ENCODE peak calls at places on chromosomes 1 and 21, in six cellular contexts. N, C, V, K, Q and M are unnamed samples.

GRCh38 chr1:167635233-167635648 is 5.2 kb downstream of the RCSD1 start:
- DNase-seq in N (no peak), C (no peak), V (peak), K (peak), Q (no peak), M (no peak)

GRCh38 chr1:33119532-33120217 is 38.7 kb downstream of the AZIN2 start:
- DNase-seq in N (no peak), C (peak), V (no peak), K (peak), Q (no peak), M (no peak)

GRCh38 chr21:23014021-23014420 is 2015.8 kb downstream of the NCAM2 start:
- DNase-seq in N (no peak), C (no peak), V (no peak), K (no peak), Q (no peak), M (no peak)

GRCh38 chr1:63668298-63668697 is 75.1 kb downstream of the PGM1 start:
- DNase-seq in N (no peak), C (no peak), V (no peak), K (no peak), Q (no peak), M (no peak)

GRCh38 chr1:6069573-6069972 is 23.9 kb downstream of the KCNAB2 start:
- DNase-seq in N (no peak), C (no peak), V (no peak), K (no peak), Q (no peak), M (no peak)

GRCh38 chr1:81126989-81127571 is 673.7 kb upstream of the ADGRL2 start:
- DNase-seq in N (no peak), C (no peak), V (no peak), K (no peak), Q (no peak), M (no peak)

GRCh38 chr1:114803001-114803400 is 22.5 kb upstream of the SIKE1 start:
- DNase-seq in N (no peak), C (no peak), V (no peak), K (no peak), Q (no peak), M (no peak)

GRCh38 chr1:65896721-65897120 is 104.0 kb downstream of the PDE4B start:
- DNase-seq in N (no peak), C (no peak), V (no peak), K (no peak), Q (no peak), M (no peak)

GRCh38 chr1:150162862-150163706 is 13.4 kb downstream of the PLEKHO1 start:
- DNase-seq in N (no peak), C (peak), V (peak), K (peak), Q (no peak), M (peak)

GRCh38 chr1:186304982-186305949 is 69.8 kb downstream of the TPR start:
- DNase-seq in N (peak), C (peak), V (peak), K (peak), Q (peak), M (peak)

GRCh38 chr1:221072214-221072613 is 193.0 kb downstream of the HLX start:
- DNase-seq in N (no peak), C (no peak), V (no peak), K (no peak), Q (no peak), M (no peak)

GRCh38 chr1:8905582-8906191 is 27.2 kb upstream of the ENO1 start:
- DNase-seq in N (no peak), C (no peak), V (peak), K (no peak), Q (no peak), M (peak)

GRCh38 chr1:98086156-98086555 is 165.3 kb upstream of the DPYD start:
- DNase-seq in N (no peak), C (no peak), V (no peak), K (no peak), Q (no peak), M (peak)

GRCh38 chr1:43952731-43953350 is 6.1 kb downstream of the IPO13 start:
- DNase-seq in N (no peak), C (no peak), V (no peak), K (peak), Q (no peak), M (no peak)

GRCh38 chr21:22885614-22886013 is 1887.4 kb downstream of the NCAM2 start:
- DNase-seq in N (no peak), C (no peak), V (no peak), K (no peak), Q (no peak), M (peak)

GRCh38 chr1:171644805-171645483 is 7.5 kb downstream of the MYOC start:
- DNase-seq in N (peak), C (peak), V (peak), K (peak), Q (peak), M (peak)

GRCh38 chr21:34734696-34735095 is 65.9 kb downstream of the CLIC6 start:
- DNase-seq in N (no peak), C (no peak), V (no peak), K (no peak), Q (no peak), M (peak)

GRCh38 chr1:163661386-163661785 is 339.6 kb downstream of the NUF2 start:
- DNase-seq in N (no peak), C (no peak), V (no peak), K (no peak), Q (no peak), M (no peak)

GRCh38 chr1:241343956-241344355 is 13.0 kb downstream of the RGS7 start:
- DNase-seq in N (no peak), C (no peak), V (no peak), K (no peak), Q (no peak), M (peak)

GRCh38 chr1:161200421-161200991 is 1.7 kb upstream of the ADAMTS4 start:
- DNase-seq in N (no peak), C (no peak), V (no peak), K (peak), Q (no peak), M (no peak)

GRCh38 chr21:38388219-38388618 is 110.1 kb downstream of the ERG start:
- DNase-seq in N (no peak), C (no peak), V (no peak), K (no peak), Q (no peak), M (no peak)

GRCh38 chr1:117096871-117097842 is 24.4 kb downstream of the TRIM45 start:
- DNase-seq in N (no peak), C (no peak), V (no peak), K (no peak), Q (no peak), M (no peak)

GRCh38 chr1:154749078-154749760 is 120.9 kb downstream of the KCNN3 start:
- DNase-seq in N (peak), C (peak), V (no peak), K (no peak), Q (peak), M (peak)

GRCh38 chr1:180916012-180916770 is 3.5 kb downstream of the KIAA1614 start:
- DNase-seq in N (no peak), C (no peak), V (no peak), K (no peak), Q (no peak), M (no peak)

GRCh38 chr1:10540277-10541005 is 65.7 kb downstream of the PEX14 start:
- DNase-seq in N (no peak), C (no peak), V (no peak), K (no peak), Q (no peak), M (no peak)

GRCh38 chr1:6082430-6082971 is 36.8 kb downstream of the KCNAB2 start:
- DNase-seq in N (no peak), C (no peak), V (no peak), K (peak), Q (no peak), M (peak)

GRCh38 chr1:55257958-55258357 is 42.8 kb upstream of the USP24 start:
- DNase-seq in N (no peak), C (peak), V (no peak), K (no peak), Q (peak), M (no peak)

GRCh38 chr1:154999651-155000474 is 2.7 kb upstream of the ZBTB7B start:
- DNase-seq in N (no peak), C (peak), V (peak), K (peak), Q (peak), M (peak)

GRCh38 chr1:231241751-231242150 is 739 bp downstream of the GNPAT start:
- DNase-seq in N (no peak), C (peak), V (peak), K (peak), Q (peak), M (peak)

GRCh38 chr1:32180186-32181060 is 948 bp downstream of the TXLNA start:
- DNase-seq in N (no peak), C (peak), V (peak), K (peak), Q (peak), M (peak)

GRCh38 chr1:66434096-66434495 is 99.9 kb upstream of the SGIP1 start:
- DNase-seq in N (no peak), C (no peak), V (no peak), K (no peak), Q (peak), M (peak)

GRCh38 chr1:244705268-244706234 is 52.6 kb downstream of the DESI2 start:
- DNase-seq in N (no peak), C (no peak), V (peak), K (no peak), Q (no peak), M (no peak)

GRCh38 chr1:235866207-235866912 is at the start of gene LYST:
- DNase-seq in N (no peak), C (peak), V (peak), K (peak), Q (peak), M (peak)

GRCh38 chr1:170200665-170201397 is 55.1 kb downstream of the NTMT2 start:
- DNase-seq in N (no peak), C (no peak), V (no peak), K (no peak), Q (no peak), M (no peak)

GRCh38 chr21:33874161-33874560 is 41.4 kb downstream of the ATP5PO start:
- DNase-seq in N (no peak), C (no peak), V (no peak), K (no peak), Q (no peak), M (no peak)

GRCh38 chr1:69315823-69316222 is 251.9 kb upstream of the LRRC7 start:
- DNase-seq in N (no peak), C (no peak), V (peak), K (no peak), Q (no peak), M (no peak)

GRCh38 chr1:234701737-234702341 is 91.9 kb upstream of the IRF2BP2 start:
- DNase-seq in N (no peak), C (no peak), V (no peak), K (no peak), Q (no peak), M (no peak)

GRCh38 chr1:41547781-41548560 is 63.5 kb upstream of the EDN2 start:
- DNase-seq in N (no peak), C (no peak), V (no peak), K (peak), Q (no peak), M (no peak)

DNA sequence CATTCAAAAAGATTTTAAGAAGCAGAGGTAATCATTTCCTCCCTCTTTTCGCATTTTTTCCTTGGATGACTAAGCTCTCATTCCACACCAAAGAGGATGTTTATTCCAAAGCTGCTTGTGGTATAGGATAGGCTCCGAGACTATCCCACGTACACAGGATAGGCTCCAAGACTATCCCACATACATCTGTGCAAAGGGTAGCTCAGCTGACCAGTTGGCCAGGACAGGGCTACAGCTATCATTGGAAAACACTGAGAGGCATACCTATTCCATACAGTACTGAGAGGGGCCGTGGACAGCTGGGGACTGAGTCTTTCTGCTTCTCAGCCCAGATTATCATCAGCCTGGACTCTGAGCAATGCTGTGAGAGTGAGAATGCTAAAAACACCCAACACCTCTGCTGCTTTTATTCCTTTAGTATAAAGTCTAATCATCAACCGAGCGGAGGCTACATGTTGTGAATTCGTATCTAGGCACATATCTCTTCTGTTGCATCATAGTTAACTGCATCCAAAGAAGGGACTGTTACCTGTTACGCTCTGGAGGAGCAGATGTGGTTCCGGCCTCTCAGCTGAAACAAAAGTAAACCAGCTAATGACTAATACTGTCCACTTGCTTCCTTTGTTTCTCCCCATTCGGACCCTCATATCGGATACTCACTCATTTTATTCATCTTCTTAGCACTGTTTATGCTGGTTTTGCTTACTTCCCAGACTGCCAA is 141.0 kb downstream of the TNFSF18 start:
- DNase-seq in N (no peak), C (no peak), V (no peak), K (no peak), Q (no peak), M (peak)
- TF ChIP-seq EZH2phosphoT487 in N (no peak), C (no peak), V (no peak), K (no peak), Q (no peak), M (no peak)

GRCh38 chr21:29145837-29146453 is 15.5 kb downstream of the MAP3K7CL start:
- DNase-seq in N (no peak), C (no peak), V (no peak), K (no peak), Q (no peak), M (no peak)
- H3K4me3 ChIP-seq in N (no peak), C (no peak), V (no peak), K (no peak), Q (no peak), M (peak)

GRCh38 chr1:48903291-48903690 is 126.6 kb upstream of the BEND5 start:
- DNase-seq in N (no peak), C (no peak), V (no peak), K (no peak), Q (no peak), M (no peak)
- TF ChIP-seq CTCF in N (peak), C (no peak), V (peak), K (no peak), Q (no peak), M (peak)

DNA sequence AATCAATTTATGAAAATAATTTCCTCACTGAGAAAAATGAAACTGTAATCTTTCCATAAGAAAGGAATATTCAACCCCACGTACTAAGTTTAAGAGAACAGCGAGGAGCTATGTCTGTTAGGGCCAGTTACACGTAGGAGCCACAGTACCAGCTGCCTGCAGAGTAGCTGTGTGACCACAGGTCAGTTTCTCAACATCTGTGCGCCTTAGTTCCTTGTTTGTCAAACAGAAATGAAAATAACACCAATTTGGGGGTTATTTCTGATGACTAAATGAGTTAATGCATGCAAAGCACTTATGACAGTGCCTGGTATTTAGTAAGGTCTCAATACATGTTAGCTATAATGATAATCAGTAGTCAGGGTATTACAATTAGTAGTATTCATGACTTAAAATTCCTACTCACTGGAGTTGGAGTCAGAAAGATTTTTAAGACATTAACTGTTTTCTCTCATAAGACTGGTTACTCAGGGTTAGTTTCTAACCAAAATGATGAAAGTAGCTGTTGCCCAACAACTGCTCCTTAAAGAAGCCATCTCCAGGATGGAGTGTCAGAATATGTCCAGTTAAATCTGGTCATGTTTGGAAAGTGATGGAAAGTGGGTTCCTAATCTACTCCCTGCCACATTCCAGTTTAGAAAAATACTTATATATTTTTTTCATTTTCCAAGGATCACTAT is 85.8 kb upstream of the ZNF648 start:
- DNase-seq in N (no peak), C (no peak), V (no peak), K (no peak), Q (peak), M (no peak)
- TF ChIP-seq EZH2phosphoT487 in N (no peak), C (no peak), V (no peak), K (no peak), Q (no peak), M (no peak)

GRCh38 chr1:247421074-247421473 is 5.1 kb downstream of the NLRP3 start:
- DNase-seq in N (no peak), C (no peak), V (no peak), K (no peak), Q (no peak), M (no peak)

GRCh38 chr1:247419326-247419725 is 3.4 kb downstream of the NLRP3 start:
- DNase-seq in N (no peak), C (no peak), V (no peak), K (no peak), Q (no peak), M (no peak)

GRCh38 chr1:247417786-247418185 is 1.8 kb downstream of the NLRP3 start:
- DNase-seq in N (no peak), C (no peak), V (no peak), K (no peak), Q (no peak), M (no peak)

GRCh38 chr1:247411583-247412295 is 4.2 kb upstream of the NLRP3 start:
- DNase-seq in N (no peak), C (no peak), V (no peak), K (no peak), Q (no peak), M (no peak)

GRCh38 chr1:247415423-247416361 is at the start of gene NLRP3:
- DNase-seq in N (no peak), C (peak), V (peak), K (no peak), Q (no peak), M (peak)
- H3K4me3 ChIP-seq in N (no peak), C (peak), V (no peak), K (no peak), Q (no peak), M (no peak)

DNA sequence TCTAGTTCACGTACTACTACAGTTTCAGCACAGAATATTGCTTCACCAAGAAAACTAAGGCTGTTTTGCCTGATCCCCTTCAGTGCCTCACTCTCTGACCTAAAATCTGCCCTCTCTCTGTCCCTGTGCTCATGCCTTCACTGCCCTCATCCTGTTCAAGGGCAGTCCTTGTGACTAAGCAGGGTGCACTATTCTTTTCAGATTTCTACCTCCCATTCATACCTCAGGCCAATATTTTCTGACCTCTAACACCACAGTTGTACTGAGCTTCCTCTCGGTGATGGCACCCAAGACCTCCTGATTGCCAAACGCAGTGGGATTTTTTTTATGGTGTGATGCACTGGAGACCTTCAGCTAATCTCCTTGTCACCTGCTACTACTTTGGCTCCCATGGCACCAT is 57.7 kb upstream of the GADD45A start:
- DNase-seq in N (no peak), C (no peak), V (no peak), K (no peak), Q (no peak), M (no peak)
- TF ChIP-seq CTCF in N (no peak), C (no peak), V (no peak), K (no peak), Q (no peak), M (no peak)